ENCODE peak calls at places on chromosome 11, in five cellular contexts. One of them, this sample, is unnamed.

GRCh38 chr11:35632301-35632700 is 14.0 kb downstream of the FJX1 start:
- DNase-seq in GM12878: no peak
- DNase-seq in SK-N-SH: no peak
- DNase-seq in K562: no peak
- DNase-seq in HepG2: no peak
- DNase-seq in this sample: no peak

GRCh38 chr11:12876988-12877387 is 132.1 kb upstream of the RASSF10 start:
- DNase-seq in HepG2: no peak
- DNase-seq in K562: no peak
- DNase-seq in GM12878: no peak
- DNase-seq in SK-N-SH: no peak
- DNase-seq in this sample: no peak

GRCh38 chr11:76560219-76560618 is 110.3 kb downstream of the LRRC32 start:
- DNase-seq in SK-N-SH: no peak
- DNase-seq in GM12878: no peak
- DNase-seq in K562: no peak
- DNase-seq in HepG2: no peak
- DNase-seq in this sample: no peak

GRCh38 chr11:79019981-79020380 is 420.8 kb downstream of the TENM4 start:
- DNase-seq in GM12878: no peak
- DNase-seq in K562: no peak
- DNase-seq in HepG2: no peak
- DNase-seq in SK-N-SH: no peak
- DNase-seq in this sample: no peak

GRCh38 chr11:108788565-108789199 is 123.8 kb downstream of the DDX10 start:
- DNase-seq in GM12878: no peak
- DNase-seq in SK-N-SH: no peak
- DNase-seq in HepG2: peak
- DNase-seq in K562: peak
- DNase-seq in this sample: peak

GRCh38 chr11:58024601-58025091 is 965 bp downstream of the OR9Q1 start:
- DNase-seq in GM12878: no peak
- DNase-seq in HepG2: no peak
- DNase-seq in K562: no peak
- DNase-seq in SK-N-SH: no peak
- DNase-seq in this sample: no peak

GRCh38 chr11:33910960-33911339 is 19.1 kb upstream of the LMO2 start:
- DNase-seq in GM12878: no peak
- DNase-seq in HepG2: no peak
- DNase-seq in SK-N-SH: no peak
- DNase-seq in K562: no peak
- DNase-seq in this sample: no peak

GRCh38 chr11:111871693-111872161 is 346 bp upstream of the ALG9 start:
- DNase-seq in SK-N-SH: peak
- DNase-seq in HepG2: no peak
- DNase-seq in K562: peak
- DNase-seq in GM12878: no peak
- DNase-seq in this sample: no peak

GRCh38 chr11:103420593-103420992 is 311.4 kb downstream of the DYNC2H1 start:
- DNase-seq in K562: no peak
- DNase-seq in GM12878: no peak
- DNase-seq in HepG2: no peak
- DNase-seq in SK-N-SH: no peak
- DNase-seq in this sample: no peak

GRCh38 chr11:57429946-57430345 is 3.0 kb upstream of the SLC43A3 start:
- DNase-seq in GM12878: no peak
- DNase-seq in HepG2: no peak
- DNase-seq in K562: no peak
- DNase-seq in SK-N-SH: no peak
- DNase-seq in this sample: no peak

GRCh38 chr11:102561636-102562035 is 31.1 kb upstream of the MMP7 start:
- DNase-seq in HepG2: no peak
- DNase-seq in SK-N-SH: no peak
- DNase-seq in GM12878: no peak
- DNase-seq in K562: no peak
- DNase-seq in this sample: no peak

GRCh38 chr11:113722934-113723333 is 16.8 kb upstream of the TMPRSS5 start:
- DNase-seq in GM12878: no peak
- DNase-seq in K562: no peak
- DNase-seq in SK-N-SH: no peak
- DNase-seq in HepG2: peak
- DNase-seq in this sample: no peak

GRCh38 chr11:44774736-44775135 is 48.0 kb downstream of the TSPAN18 start:
- DNase-seq in HepG2: no peak
- DNase-seq in GM12878: no peak
- DNase-seq in K562: no peak
- DNase-seq in SK-N-SH: no peak
- DNase-seq in this sample: no peak

GRCh38 chr11:33719587-33719986 is 16.6 kb downstream of the CD59 start:
- DNase-seq in K562: no peak
- DNase-seq in GM12878: no peak
- DNase-seq in HepG2: no peak
- DNase-seq in SK-N-SH: no peak
- DNase-seq in this sample: no peak

GRCh38 chr11:69996451-69996850 is 81.7 kb upstream of the ANO1 start:
- DNase-seq in GM12878: no peak
- DNase-seq in HepG2: no peak
- DNase-seq in SK-N-SH: no peak
- DNase-seq in K562: no peak
- DNase-seq in this sample: no peak

GRCh38 chr11:79564288-79564925 is 123.6 kb upstream of the TENM4 start:
- DNase-seq in HepG2: no peak
- DNase-seq in SK-N-SH: no peak
- DNase-seq in GM12878: no peak
- DNase-seq in K562: no peak
- DNase-seq in this sample: no peak

GRCh38 chr11:73597340-73597955 is 464 bp downstream of the FAM168A start:
- DNase-seq in SK-N-SH: peak
- DNase-seq in HepG2: no peak
- DNase-seq in GM12878: no peak
- DNase-seq in K562: no peak
- DNase-seq in this sample: peak

GRCh38 chr11:115330693-115331482 is 173.3 kb downstream of the CADM1 start:
- DNase-seq in GM12878: no peak
- DNase-seq in SK-N-SH: no peak
- DNase-seq in HepG2: no peak
- DNase-seq in K562: no peak
- DNase-seq in this sample: no peak

GRCh38 chr11:59216654-59217640 is 4.2 kb upstream of the MPEG1 start:
- DNase-seq in GM12878: peak
- DNase-seq in HepG2: no peak
- DNase-seq in K562: no peak
- DNase-seq in SK-N-SH: no peak
- DNase-seq in this sample: no peak

GRCh38 chr11:72333657-72334056 is 89.7 kb upstream of the PHOX2A start:
- DNase-seq in SK-N-SH: peak
- DNase-seq in HepG2: no peak
- DNase-seq in GM12878: no peak
- DNase-seq in K562: peak
- DNase-seq in this sample: peak

GRCh38 chr11:125022551-125022950 is 40.6 kb upstream of the SLC37A2 start:
- DNase-seq in SK-N-SH: no peak
- DNase-seq in HepG2: no peak
- DNase-seq in K562: no peak
- DNase-seq in GM12878: no peak
- DNase-seq in this sample: no peak

GRCh38 chr11:101718406-101718805 is 134.6 kb upstream of the TRPC6 start:
- DNase-seq in SK-N-SH: no peak
- DNase-seq in K562: no peak
- DNase-seq in GM12878: no peak
- DNase-seq in HepG2: no peak
- DNase-seq in this sample: no peak

GRCh38 chr11:107354780-107355179 is 102.8 kb downstream of the CWF19L2 start:
- DNase-seq in HepG2: no peak
- DNase-seq in K562: no peak
- DNase-seq in GM12878: no peak
- DNase-seq in SK-N-SH: no peak
- DNase-seq in this sample: no peak

GRCh38 chr11:113574171-113574570 is 99.0 kb upstream of the DRD2 start:
- DNase-seq in GM12878: no peak
- DNase-seq in HepG2: no peak
- DNase-seq in SK-N-SH: no peak
- DNase-seq in K562: no peak
- DNase-seq in this sample: no peak

GRCh38 chr11:113553235-113553634 is 78.0 kb upstream of the DRD2 start:
- DNase-seq in GM12878: no peak
- DNase-seq in SK-N-SH: no peak
- DNase-seq in K562: no peak
- DNase-seq in HepG2: no peak
- DNase-seq in this sample: no peak

DNA sequence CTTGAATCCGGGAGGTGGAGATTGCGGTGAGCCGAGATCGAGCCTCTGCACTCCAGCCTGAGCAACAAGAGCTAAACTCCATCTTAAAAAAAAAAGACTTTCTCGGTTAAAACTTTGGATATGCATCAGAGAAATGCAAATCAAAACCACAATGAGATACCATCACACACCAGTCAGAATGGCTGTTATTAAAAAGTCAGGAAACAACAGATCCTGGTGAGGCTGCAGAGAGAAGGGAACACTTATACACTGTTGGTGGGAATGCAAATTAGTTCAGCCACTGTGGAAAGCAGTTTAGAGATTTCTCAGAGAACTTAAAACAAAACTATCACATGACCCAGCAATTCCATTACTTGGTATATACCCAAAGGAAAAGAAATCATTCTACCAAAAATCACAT is 619.4 kb upstream of the KIRREL3 start:
- DNase-seq in SK-N-SH: no peak
- DNase-seq in HepG2: no peak
- DNase-seq in GM12878: no peak
- DNase-seq in K562: no peak
- DNase-seq in this sample: no peak
- TF ChIP-seq FOXM1 in SK-N-SH: no peak
- TF ChIP-seq FOXM1 in HepG2: no peak
- TF ChIP-seq FOXM1 in GM12878: no peak
- TF ChIP-seq FOXM1 in K562: no peak
- TF ChIP-seq FOXM1 in this sample: no peak

GRCh38 chr11:20363500-20364411 is at the start of gene HTATIP2:
- DNase-seq in SK-N-SH: no peak
- DNase-seq in GM12878: no peak
- DNase-seq in HepG2: no peak
- DNase-seq in K562: peak
- DNase-seq in this sample: peak

GRCh38 chr11:20368441-20368840 is 4.9 kb downstream of the HTATIP2 start:
- DNase-seq in HepG2: no peak
- DNase-seq in GM12878: no peak
- DNase-seq in K562: no peak
- DNase-seq in SK-N-SH: no peak
- DNase-seq in this sample: no peak

GRCh38 chr11:20364412-20364792 is 888 bp downstream of the HTATIP2 start:
- DNase-seq in GM12878: no peak
- DNase-seq in K562: peak
- DNase-seq in HepG2: no peak
- DNase-seq in SK-N-SH: no peak
- DNase-seq in this sample: no peak

GRCh38 chr11:20369816-20370215 is 6.3 kb downstream of the HTATIP2 start:
- DNase-seq in SK-N-SH: no peak
- DNase-seq in HepG2: no peak
- DNase-seq in GM12878: no peak
- DNase-seq in K562: no peak
- DNase-seq in this sample: no peak

GRCh38 chr11:20367313-20367948 is 3.9 kb downstream of the HTATIP2 start:
- DNase-seq in SK-N-SH: no peak
- DNase-seq in HepG2: peak
- DNase-seq in K562: peak
- DNase-seq in GM12878: no peak
- DNase-seq in this sample: peak
- TF ChIP-seq FOXM1 in SK-N-SH: no peak
- TF ChIP-seq FOXM1 in HepG2: no peak
- TF ChIP-seq FOXM1 in K562: no peak
- TF ChIP-seq FOXM1 in GM12878: no peak
- TF ChIP-seq FOXM1 in this sample: no peak

DNA sequence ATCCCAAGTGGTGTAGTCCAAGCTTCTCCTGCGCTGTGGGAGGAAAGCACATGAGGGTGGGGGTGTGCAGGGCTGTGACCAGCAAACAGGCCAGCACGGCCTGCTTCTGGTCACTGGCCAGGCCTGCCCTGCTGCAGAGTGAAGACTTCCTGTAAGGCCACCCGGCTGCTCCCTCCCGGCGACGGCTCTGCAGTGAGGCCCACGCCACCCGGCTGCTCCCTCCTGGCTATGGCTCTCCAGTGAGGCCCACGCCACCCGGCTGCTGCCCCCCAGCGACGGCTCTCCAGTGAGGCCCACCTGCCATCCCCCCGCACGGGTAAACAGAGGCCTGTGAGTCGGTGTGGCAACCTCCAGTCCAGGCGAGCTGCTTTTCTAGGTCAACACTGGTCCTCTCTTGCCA is 31.4 kb upstream of the BRSK2 start:
- DNase-seq in GM12878: no peak
- DNase-seq in K562: no peak
- DNase-seq in HepG2: no peak
- DNase-seq in SK-N-SH: peak
- DNase-seq in this sample: no peak
- TF ChIP-seq FOXM1 in GM12878: no peak
- TF ChIP-seq FOXM1 in K562: no peak
- TF ChIP-seq FOXM1 in HepG2: no peak
- TF ChIP-seq FOXM1 in SK-N-SH: no peak
- TF ChIP-seq FOXM1 in this sample: no peak

GRCh38 chr11:123166095-123166559 is 28.9 kb downstream of the CLMP start:
- DNase-seq in HepG2: no peak
- DNase-seq in SK-N-SH: peak
- DNase-seq in K562: no peak
- DNase-seq in GM12878: no peak
- DNase-seq in this sample: peak
- TF ChIP-seq FOXM1 in HepG2: no peak
- TF ChIP-seq FOXM1 in SK-N-SH: no peak
- TF ChIP-seq FOXM1 in K562: no peak
- TF ChIP-seq FOXM1 in GM12878: no peak
- TF ChIP-seq FOXM1 in this sample: no peak

GRCh38 chr11:2330696-2331095 is 28.9 kb downstream of the TSPAN32 start:
- DNase-seq in HepG2: no peak
- DNase-seq in K562: no peak
- DNase-seq in GM12878: no peak
- DNase-seq in SK-N-SH: no peak
- DNase-seq in this sample: no peak
- TF ChIP-seq FOXM1 in HepG2: no peak
- TF ChIP-seq FOXM1 in K562: no peak
- TF ChIP-seq FOXM1 in GM12878: no peak
- TF ChIP-seq FOXM1 in SK-N-SH: no peak
- TF ChIP-seq FOXM1 in this sample: no peak

This sample was measured in HEK293T.